ENCODE peak calls at places on chromosomes 12 and 14, in four cellular contexts. One of them, this sample, is unnamed.

GRCh38 chr12:87317302-87317701 is 711.9 kb downstream of the C12orf50 start:
- DNase-seq in endothelial cell of umbilical vein: peak
- DNase-seq in suprapubic skin: no peak
- DNase-seq in spleen: no peak
- DNase-seq in this sample: no peak

GRCh38 chr12:65602579-65603295 is 221.5 kb upstream of the HMGA2 start:
- DNase-seq in suprapubic skin: peak
- DNase-seq in endothelial cell of umbilical vein: peak
- DNase-seq in spleen: peak
- DNase-seq in this sample: peak

GRCh38 chr12:30219047-30219446 is 435.3 kb upstream of the TMTC1 start:
- DNase-seq in endothelial cell of umbilical vein: no peak
- DNase-seq in suprapubic skin: no peak
- DNase-seq in spleen: no peak
- DNase-seq in this sample: no peak

GRCh38 chr14:87840906-87841305 is 152.1 kb downstream of the GALC start:
- DNase-seq in spleen: no peak
- DNase-seq in suprapubic skin: no peak
- DNase-seq in endothelial cell of umbilical vein: no peak
- DNase-seq in this sample: no peak

GRCh38 chr12:68899251-68899771 is 33.7 kb downstream of the CPM start:
- DNase-seq in endothelial cell of umbilical vein: no peak
- DNase-seq in suprapubic skin: no peak
- DNase-seq in spleen: no peak
- DNase-seq in this sample: no peak

GRCh38 chr12:56122637-56123036 is 4.6 kb downstream of the ZC3H10 start:
- DNase-seq in endothelial cell of umbilical vein: no peak
- DNase-seq in suprapubic skin: no peak
- DNase-seq in spleen: no peak
- DNase-seq in this sample: no peak

GRCh38 chr12:123971770-123972447 is 722 bp downstream of the CCDC92 start:
- DNase-seq in suprapubic skin: no peak
- DNase-seq in spleen: no peak
- DNase-seq in endothelial cell of umbilical vein: no peak
- DNase-seq in this sample: no peak

GRCh38 chr12:89645434-89645833 is 63.2 kb downstream of the ATP2B1 start:
- DNase-seq in suprapubic skin: no peak
- DNase-seq in spleen: no peak
- DNase-seq in endothelial cell of umbilical vein: no peak
- DNase-seq in this sample: no peak

GRCh38 chr14:44700184-44700583 is 193.1 kb upstream of the FSCB start:
- DNase-seq in spleen: no peak
- DNase-seq in endothelial cell of umbilical vein: no peak
- DNase-seq in suprapubic skin: no peak
- DNase-seq in this sample: no peak

GRCh38 chr14:23660290-23661226 is 24.4 kb downstream of the DHRS2 start:
- DNase-seq in endothelial cell of umbilical vein: no peak
- DNase-seq in suprapubic skin: peak
- DNase-seq in spleen: peak
- DNase-seq in this sample: no peak

GRCh38 chr12:94961413-94961812 is 42.1 kb downstream of the NDUFA12 start:
- DNase-seq in spleen: no peak
- DNase-seq in endothelial cell of umbilical vein: no peak
- DNase-seq in suprapubic skin: no peak
- DNase-seq in this sample: no peak

GRCh38 chr12:2795291-2796186 is 769 bp downstream of the FKBP4 start:
- DNase-seq in suprapubic skin: peak
- DNase-seq in spleen: peak
- DNase-seq in endothelial cell of umbilical vein: peak
- DNase-seq in this sample: peak

GRCh38 chr12:125121095-125121494 is 55.9 kb downstream of the AACS start:
- DNase-seq in endothelial cell of umbilical vein: no peak
- DNase-seq in suprapubic skin: no peak
- DNase-seq in spleen: no peak
- DNase-seq in this sample: no peak

GRCh38 chr14:49586673-49587460 is 687 bp upstream of the RPS29 start:
- DNase-seq in endothelial cell of umbilical vein: peak
- DNase-seq in spleen: no peak
- DNase-seq in suprapubic skin: no peak
- DNase-seq in this sample: no peak

GRCh38 chr12:113232787-113233585 is 11.7 kb downstream of the TPCN1 start:
- DNase-seq in spleen: peak
- DNase-seq in endothelial cell of umbilical vein: no peak
- DNase-seq in suprapubic skin: peak
- DNase-seq in this sample: peak

GRCh38 chr12:109910969-109911348 is 10.9 kb downstream of the TCHP start:
- DNase-seq in suprapubic skin: no peak
- DNase-seq in spleen: no peak
- DNase-seq in endothelial cell of umbilical vein: no peak
- DNase-seq in this sample: peak

GRCh38 chr12:116592116-116592637 is 33.0 kb downstream of the MAP1LC3B2 start:
- DNase-seq in endothelial cell of umbilical vein: peak
- DNase-seq in suprapubic skin: no peak
- DNase-seq in spleen: peak
- DNase-seq in this sample: no peak

GRCh38 chr12:62272936-62273552 is 12.8 kb downstream of the USP15 start:
- DNase-seq in spleen: no peak
- DNase-seq in suprapubic skin: no peak
- DNase-seq in endothelial cell of umbilical vein: no peak
- DNase-seq in this sample: no peak

GRCh38 chr12:79274571-79275064 is 410.0 kb downstream of the SYT1 start:
- DNase-seq in spleen: no peak
- DNase-seq in endothelial cell of umbilical vein: no peak
- DNase-seq in suprapubic skin: no peak
- DNase-seq in this sample: no peak

GRCh38 chr12:131112690-131113290 is 159.1 kb downstream of the ADGRD1 start:
- DNase-seq in endothelial cell of umbilical vein: no peak
- DNase-seq in suprapubic skin: no peak
- DNase-seq in spleen: peak
- DNase-seq in this sample: no peak

GRCh38 chr12:10190558-10191388 is 11.9 kb downstream of the TMEM52B start:
- DNase-seq in endothelial cell of umbilical vein: peak
- DNase-seq in spleen: no peak
- DNase-seq in suprapubic skin: no peak
- DNase-seq in this sample: peak

GRCh38 chr14:103016071-103016470 is 41.3 kb downstream of the CDC42BPB start:
- DNase-seq in spleen: peak
- DNase-seq in endothelial cell of umbilical vein: no peak
- DNase-seq in suprapubic skin: no peak
- DNase-seq in this sample: no peak

GRCh38 chr12:16854465-16854864 is 248.5 kb upstream of the LMO3 start:
- DNase-seq in endothelial cell of umbilical vein: no peak
- DNase-seq in spleen: no peak
- DNase-seq in suprapubic skin: no peak
- DNase-seq in this sample: no peak
- TF ChIP-seq POLR2A in endothelial cell of umbilical vein: no peak
- TF ChIP-seq POLR2A in spleen: no peak
- TF ChIP-seq POLR2A in suprapubic skin: no peak
- TF ChIP-seq POLR2A in this sample: no peak

DNA sequence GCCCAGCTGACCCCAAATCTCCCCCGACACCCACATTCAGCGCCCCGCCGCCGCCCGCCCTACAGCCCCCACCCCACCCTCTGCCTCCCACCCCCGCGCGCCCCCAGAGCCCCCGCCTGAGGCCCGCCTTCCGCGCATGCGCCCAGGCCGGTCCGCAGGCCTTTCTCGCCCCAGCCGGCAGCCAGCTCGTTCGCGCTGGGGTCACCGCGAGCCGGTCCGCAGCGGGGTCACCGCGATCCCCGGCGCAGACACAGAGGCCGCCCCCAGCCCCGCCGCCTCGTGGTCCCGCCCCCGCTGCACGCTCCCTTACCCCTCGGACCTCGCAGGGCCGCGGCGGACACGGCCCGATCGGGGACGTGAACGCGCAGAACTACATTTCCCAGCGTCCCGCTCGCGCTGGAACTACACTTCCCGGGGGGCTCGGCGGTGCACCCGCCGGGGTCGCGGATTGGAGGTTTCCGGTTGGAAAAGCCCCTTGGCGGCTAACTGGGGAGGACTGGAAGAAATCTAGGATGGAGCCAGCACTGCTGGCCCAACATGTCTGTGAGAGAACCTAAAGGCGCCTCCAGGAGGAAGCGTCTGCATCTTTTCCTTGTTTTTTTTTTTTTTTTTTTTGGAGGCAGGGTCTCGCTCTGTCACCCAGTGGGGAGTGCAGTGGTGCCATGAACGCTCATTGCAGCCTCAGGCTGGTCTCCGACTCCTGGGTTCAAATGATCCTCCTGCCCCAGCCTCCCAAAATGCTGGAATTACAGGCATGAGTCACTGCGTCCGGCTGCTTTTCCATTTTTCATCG is at the start of gene ZNF605:
- DNase-seq in spleen: peak
- DNase-seq in suprapubic skin: peak
- DNase-seq in endothelial cell of umbilical vein: peak
- DNase-seq in this sample: peak
- TF ChIP-seq POLR2A in spleen: no peak
- TF ChIP-seq POLR2A in suprapubic skin: no peak
- TF ChIP-seq POLR2A in endothelial cell of umbilical vein: no peak
- TF ChIP-seq POLR2A in this sample: no peak

GRCh38 chr14:65170768-65171251 is 68.5 kb upstream of the MAX start:
- DNase-seq in endothelial cell of umbilical vein: peak
- DNase-seq in spleen: peak
- DNase-seq in suprapubic skin: no peak
- DNase-seq in this sample: no peak
- TF ChIP-seq POLR2A in endothelial cell of umbilical vein: no peak
- TF ChIP-seq POLR2A in spleen: no peak
- TF ChIP-seq POLR2A in suprapubic skin: no peak
- TF ChIP-seq POLR2A in this sample: peak

DNA sequence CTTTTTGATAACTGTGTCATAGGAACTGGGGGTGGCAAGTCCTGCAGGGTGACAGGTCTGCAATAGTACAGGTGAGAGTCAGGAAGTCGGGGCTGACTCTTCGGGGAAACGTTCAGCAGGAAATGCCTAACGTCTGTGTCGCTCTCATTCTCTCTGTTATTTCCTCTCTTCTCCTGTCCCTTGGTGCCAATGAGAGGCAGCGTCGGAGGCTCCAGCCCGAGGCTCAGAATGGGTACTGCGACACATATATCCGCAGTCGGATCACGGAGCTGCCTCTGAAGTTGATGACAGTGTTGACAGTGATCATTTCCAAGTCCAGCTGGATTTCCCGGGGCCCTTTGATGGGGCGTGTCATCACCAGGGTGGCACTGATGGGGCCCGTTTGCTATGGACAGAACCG is 2.7 kb upstream of the TC2N start:
- DNase-seq in endothelial cell of umbilical vein: no peak
- DNase-seq in spleen: no peak
- DNase-seq in suprapubic skin: no peak
- DNase-seq in this sample: no peak
- TF ChIP-seq POLR2A in endothelial cell of umbilical vein: no peak
- TF ChIP-seq POLR2A in spleen: no peak
- TF ChIP-seq POLR2A in suprapubic skin: no peak
- TF ChIP-seq POLR2A in this sample: no peak